ENCODE peak calls at places on chromosomes 13 and 19, in six cellular contexts. U is ovary, C is A549, X is IMR-90, B is breast epithelium, E is suprapubic skin. I is an unnamed sample.

GRCh38 chr13:96650301-96650886 is 343.9 kb downstream of the OXGR1 start:
- DNase-seq in U (no peak), C (no peak), X (no peak), B (no peak), E (no peak), I (no peak)

GRCh38 chr19:13526552-13526951 is 20.3 kb upstream of the CACNA1A start:
- DNase-seq in U (no peak), C (peak; percentile 4), X (peak; percentile 18), B (no peak), E (no peak), I (no peak)

GRCh38 chr19:17107546-17108452 is 32.2 kb downstream of the MYO9B start:
- DNase-seq in U (peak; percentile 70), C (peak; percentile 86), X (peak; percentile 98), B (peak; percentile 90), E (peak; percentile 94), I (peak; percentile 84)

GRCh38 chr13:50809133-50810090 is 34.1 kb downstream of the DLEU7 start:
- DNase-seq in U (no peak), C (no peak), X (no peak), B (no peak), E (no peak), I (no peak)

GRCh38 chr13:33543631-33544030 is 258.1 kb upstream of the STARD13 start:
- DNase-seq in U (no peak), C (no peak), X (no peak), B (no peak), E (no peak), I (no peak)

GRCh38 chr13:95192998-95193397 is 108.3 kb downstream of the ABCC4 start:
- DNase-seq in U (no peak), C (no peak), X (no peak), B (no peak), E (no peak), I (no peak)

GRCh38 chr13:70484931-70485330 is 376.7 kb upstream of the KLHL1 start:
- DNase-seq in U (no peak), C (no peak), X (no peak), B (no peak), E (no peak), I (no peak)

GRCh38 chr19:10327793-10328192 is 5.5 kb downstream of the RAVER1 start:
- DNase-seq in U (no peak), C (no peak), X (no peak), B (no peak), E (no peak), I (no peak)

GRCh38 chr13:110699148-110700145 is 6.5 kb downstream of the CARS2 start:
- DNase-seq in U (no peak), C (no peak), X (no peak), B (no peak), E (no peak), I (no peak)

GRCh38 chr19:17753976-17754375 is 2.7 kb downstream of the FCHO1 start:
- DNase-seq in U (no peak), C (no peak), X (no peak), B (no peak), E (no peak), I (no peak)

GRCh38 chr19:7595466-7596133 is at the start of gene CAMSAP3:
- DNase-seq in U (no peak), C (no peak), X (no peak), B (no peak), E (no peak), I (no peak)
- TF ChIP-seq POLR2A in U (no peak), C (no peak), X (no peak), B (no peak), E (no peak), I (no peak)

DNA sequence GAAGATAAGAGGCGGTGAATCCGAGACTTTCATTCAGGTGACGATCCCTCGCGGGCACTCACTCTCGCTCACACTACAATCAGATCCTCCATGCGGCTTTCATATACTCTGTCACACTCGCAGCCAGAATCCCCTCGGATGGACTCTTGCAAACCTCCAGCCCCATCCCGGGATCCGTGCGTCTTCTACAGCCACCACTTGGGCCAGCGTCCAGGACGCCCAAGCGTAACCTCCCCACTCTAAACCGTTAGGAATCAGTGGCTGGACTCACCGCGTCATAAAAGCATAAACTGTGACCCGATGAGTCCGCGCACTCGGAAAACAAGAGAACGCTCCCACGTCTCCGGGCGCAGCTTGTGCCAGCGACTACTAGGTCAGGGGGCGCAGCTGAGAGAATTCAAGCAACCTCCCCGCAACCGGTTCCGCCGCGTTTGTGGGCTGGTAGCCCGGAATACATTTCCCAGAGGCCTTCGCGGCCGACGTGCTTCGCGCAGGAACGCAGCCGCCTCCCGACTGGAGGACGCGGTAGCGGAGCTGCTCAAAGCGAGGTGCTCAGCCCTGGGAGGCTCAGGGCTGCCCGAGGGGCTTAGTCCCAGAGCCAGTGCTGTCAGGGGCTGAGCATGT is 27.6 kb downstream of the ZNF607 start:
- DNase-seq in U (peak; percentile 84), C (no peak), X (peak; percentile 80), B (peak; percentile 46), E (peak; percentile 88), I (peak; percentile 93)
- H3K4me3 ChIP-seq in U (peak overlapping the region; percentile 56), C (no peak overlapping the region), X (peak overlapping the region; percentile 75), B (peak overlapping the region; percentile 42), E (peak overlapping the region; percentile 51), I (peak overlapping the region; percentile 69)

DNA sequence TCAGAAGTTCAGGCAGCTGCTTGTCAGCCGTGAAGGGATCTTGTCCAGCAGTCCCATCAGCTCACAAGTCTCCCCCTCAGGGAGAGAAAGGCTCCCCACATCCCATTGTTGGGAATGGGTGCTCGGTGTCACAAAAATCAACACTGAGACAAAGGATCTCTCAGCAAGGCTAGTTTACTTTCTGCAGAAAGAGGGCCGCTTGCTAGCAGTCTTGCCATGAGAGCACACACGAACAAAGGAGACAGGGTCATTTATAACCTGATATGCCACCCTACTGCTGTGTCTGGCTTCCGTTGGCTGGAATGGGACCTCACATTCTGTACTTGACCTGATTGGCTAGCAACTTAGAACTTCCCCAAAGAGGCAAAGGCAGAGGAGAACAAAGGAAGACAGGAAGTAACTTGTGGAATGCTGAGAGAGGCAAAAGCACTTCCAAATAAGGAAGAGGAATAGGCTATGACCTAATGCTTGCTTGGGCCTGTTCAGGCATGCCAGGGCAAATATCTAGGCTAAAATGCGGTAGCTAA is 8.7 kb upstream of the IGFL3 start:
- DNase-seq in U (peak; percentile 7), C (peak; percentile 94), X (peak; percentile 97), B (peak; percentile 81), E (no peak), I (no peak)
- TF ChIP-seq POLR2A in U (no peak), C (no peak), X (peak; percentile 69), B (peak; percentile 24), E (no peak), I (no peak)

GRCh38 chr19:41426952-41427646 is at the start of gene B3GNT8:
- DNase-seq in U (peak; percentile 83), C (no peak), X (peak; percentile 34), B (peak; percentile 82), E (peak; percentile 92), I (peak; percentile 93)
- H3K4me3 ChIP-seq in U (peak within 1 kb of the TSS; percentile 54), C (no peak within 1 kb of the TSS), X (peak within 1 kb of the TSS; percentile 27), B (peak within 1 kb of the TSS; percentile 51), E (peak within 1 kb of the TSS; percentile 57), I (peak within 1 kb of the TSS; percentile 58)

DNA sequence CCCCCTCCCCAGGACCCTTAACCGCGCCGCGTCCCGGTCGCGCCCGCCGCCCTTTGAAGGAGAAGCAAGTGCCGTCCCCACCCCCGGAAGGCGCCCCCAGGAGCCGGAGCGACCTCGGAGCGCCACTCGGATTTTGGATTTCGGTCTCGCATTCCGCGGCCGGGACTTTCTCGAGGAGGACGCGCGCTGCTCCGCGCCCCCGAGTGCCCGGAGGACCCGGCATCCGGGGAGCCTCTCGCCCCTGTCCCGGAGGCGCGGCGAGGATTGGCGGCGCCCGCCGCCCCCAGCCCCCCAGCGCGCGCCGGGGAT is 1.6 kb downstream of the MIDN start:
- DNase-seq in U (no peak), C (no peak), X (no peak), B (no peak), E (no peak), I (no peak)
- TF ChIP-seq POLR2A in U (peak; percentile 90), C (no peak), X (no peak), B (no peak), E (no peak), I (no peak)

I was measured in heart left ventricle.